ENCODE peak calls at places on chromosomes 7 and 10, in five cellular contexts. One of them, this sample, is unnamed.

GRCh38 chr10:123392182-123392930 is 238.2 kb downstream of the BUB3 start:
- DNase-seq in IMR-90: no peak
- DNase-seq in transverse colon: no peak
- DNase-seq in tibial nerve: no peak
- DNase-seq in sigmoid colon: no peak
- DNase-seq in this sample: no peak

GRCh38 chr7:55121249-55121648 is 102.4 kb downstream of the EGFR start:
- DNase-seq in IMR-90: no peak
- DNase-seq in sigmoid colon: no peak
- DNase-seq in transverse colon: no peak
- DNase-seq in tibial nerve: no peak
- DNase-seq in this sample: no peak

GRCh38 chr7:16739863-16740622 is 13.5 kb upstream of the TSPAN13 start:
- DNase-seq in transverse colon: peak
- DNase-seq in IMR-90: peak
- DNase-seq in sigmoid colon: no peak
- DNase-seq in tibial nerve: no peak
- DNase-seq in this sample: peak

GRCh38 chr7:139876622-139877283 is 47.7 kb downstream of the TBXAS1 start:
- DNase-seq in tibial nerve: no peak
- DNase-seq in transverse colon: no peak
- DNase-seq in IMR-90: peak
- DNase-seq in sigmoid colon: no peak
- DNase-seq in this sample: no peak

GRCh38 chr7:151566897-151567320 is 47.2 kb upstream of the RHEB start:
- DNase-seq in transverse colon: no peak
- DNase-seq in sigmoid colon: peak
- DNase-seq in tibial nerve: no peak
- DNase-seq in IMR-90: peak
- DNase-seq in this sample: no peak

GRCh38 chr10:92177546-92177945 is 113.3 kb downstream of the CPEB3 start:
- DNase-seq in transverse colon: no peak
- DNase-seq in IMR-90: peak
- DNase-seq in sigmoid colon: no peak
- DNase-seq in tibial nerve: no peak
- DNase-seq in this sample: no peak

GRCh38 chr7:81299711-81300110 is 380.9 kb upstream of the SEMA3C start:
- DNase-seq in transverse colon: no peak
- DNase-seq in tibial nerve: no peak
- DNase-seq in IMR-90: peak
- DNase-seq in sigmoid colon: no peak
- DNase-seq in this sample: no peak

GRCh38 chr7:10429516-10429915 is 544.2 kb upstream of the PHF14 start:
- DNase-seq in IMR-90: no peak
- DNase-seq in sigmoid colon: no peak
- DNase-seq in transverse colon: no peak
- DNase-seq in tibial nerve: no peak
- DNase-seq in this sample: no peak

GRCh38 chr10:88769384-88769783 is 9.6 kb downstream of the LIPN start:
- DNase-seq in IMR-90: no peak
- DNase-seq in tibial nerve: no peak
- DNase-seq in transverse colon: no peak
- DNase-seq in sigmoid colon: no peak
- DNase-seq in this sample: no peak

GRCh38 chr7:151430391-151431205 is 9.3 kb downstream of the CRYGN start:
- DNase-seq in transverse colon: no peak
- DNase-seq in sigmoid colon: peak
- DNase-seq in IMR-90: no peak
- DNase-seq in tibial nerve: no peak
- DNase-seq in this sample: no peak

GRCh38 chr10:70048309-70048708 is 4.3 kb upstream of the MACROH2A2 start:
- DNase-seq in sigmoid colon: no peak
- DNase-seq in tibial nerve: no peak
- DNase-seq in IMR-90: no peak
- DNase-seq in transverse colon: no peak
- DNase-seq in this sample: no peak

GRCh38 chr7:43646603-43647313 is 63.9 kb downstream of the STK17A start:
- DNase-seq in transverse colon: no peak
- DNase-seq in IMR-90: peak
- DNase-seq in sigmoid colon: no peak
- DNase-seq in tibial nerve: no peak
- DNase-seq in this sample: peak

GRCh38 chr7:2892571-2892970 is 48.5 kb upstream of the GNA12 start:
- DNase-seq in sigmoid colon: no peak
- DNase-seq in IMR-90: no peak
- DNase-seq in tibial nerve: no peak
- DNase-seq in transverse colon: no peak
- DNase-seq in this sample: no peak

GRCh38 chr10:4283841-4284610 is 499.0 kb upstream of the KLF6 start:
- DNase-seq in IMR-90: peak
- DNase-seq in transverse colon: peak
- DNase-seq in sigmoid colon: peak
- DNase-seq in tibial nerve: peak
- DNase-seq in this sample: no peak

GRCh38 chr10:117424789-117425649 is 49.8 kb upstream of the PDZD8 start:
- DNase-seq in sigmoid colon: no peak
- DNase-seq in transverse colon: no peak
- DNase-seq in tibial nerve: no peak
- DNase-seq in IMR-90: no peak
- DNase-seq in this sample: no peak

GRCh38 chr10:70786799-70787415 is 1.7 kb upstream of the TBATA start:
- DNase-seq in transverse colon: no peak
- DNase-seq in tibial nerve: no peak
- DNase-seq in sigmoid colon: no peak
- DNase-seq in IMR-90: peak
- DNase-seq in this sample: no peak

GRCh38 chr7:45718464-45719330 is 144.5 kb downstream of the ADCY1 start:
- DNase-seq in tibial nerve: peak
- DNase-seq in sigmoid colon: no peak
- DNase-seq in IMR-90: peak
- DNase-seq in transverse colon: no peak
- DNase-seq in this sample: no peak

GRCh38 chr7:1817061-1817712 is 147.1 kb downstream of the ELFN1 start:
- DNase-seq in transverse colon: no peak
- DNase-seq in sigmoid colon: peak
- DNase-seq in IMR-90: no peak
- DNase-seq in tibial nerve: no peak
- DNase-seq in this sample: no peak

GRCh38 chr10:20624642-20625041 is 272.5 kb downstream of the NEBL start:
- DNase-seq in tibial nerve: peak
- DNase-seq in sigmoid colon: peak
- DNase-seq in IMR-90: no peak
- DNase-seq in transverse colon: peak
- DNase-seq in this sample: no peak

GRCh38 chr10:57786331-57786730 is 481.4 kb downstream of the IPMK start:
- DNase-seq in transverse colon: no peak
- DNase-seq in sigmoid colon: no peak
- DNase-seq in IMR-90: no peak
- DNase-seq in tibial nerve: no peak
- DNase-seq in this sample: no peak

GRCh38 chr7:81114682-81115081 is 195.8 kb upstream of the SEMA3C start:
- DNase-seq in transverse colon: no peak
- DNase-seq in sigmoid colon: no peak
- DNase-seq in IMR-90: no peak
- DNase-seq in tibial nerve: no peak
- DNase-seq in this sample: no peak

GRCh38 chr10:53403688-53404087 is 631.1 kb upstream of the MBL2 start:
- DNase-seq in IMR-90: peak
- DNase-seq in sigmoid colon: peak
- DNase-seq in transverse colon: peak
- DNase-seq in tibial nerve: peak
- DNase-seq in this sample: no peak

GRCh38 chr10:103666751-103667150 is 173.2 kb downstream of the NEURL1 start:
- DNase-seq in IMR-90: no peak
- DNase-seq in transverse colon: no peak
- DNase-seq in tibial nerve: no peak
- DNase-seq in sigmoid colon: no peak
- DNase-seq in this sample: no peak

GRCh38 chr10:103666109-103666508 is 172.6 kb downstream of the NEURL1 start:
- DNase-seq in tibial nerve: no peak
- DNase-seq in IMR-90: peak
- DNase-seq in transverse colon: no peak
- DNase-seq in sigmoid colon: no peak
- DNase-seq in this sample: no peak

GRCh38 chr10:103665439-103665838 is 171.9 kb downstream of the NEURL1 start:
- DNase-seq in IMR-90: no peak
- DNase-seq in tibial nerve: no peak
- DNase-seq in sigmoid colon: no peak
- DNase-seq in transverse colon: no peak
- DNase-seq in this sample: no peak

GRCh38 chr10:103668351-103669242 is 175.1 kb downstream of the NEURL1 start:
- DNase-seq in sigmoid colon: peak
- DNase-seq in IMR-90: peak
- DNase-seq in transverse colon: peak
- DNase-seq in tibial nerve: peak
- DNase-seq in this sample: no peak

DNA sequence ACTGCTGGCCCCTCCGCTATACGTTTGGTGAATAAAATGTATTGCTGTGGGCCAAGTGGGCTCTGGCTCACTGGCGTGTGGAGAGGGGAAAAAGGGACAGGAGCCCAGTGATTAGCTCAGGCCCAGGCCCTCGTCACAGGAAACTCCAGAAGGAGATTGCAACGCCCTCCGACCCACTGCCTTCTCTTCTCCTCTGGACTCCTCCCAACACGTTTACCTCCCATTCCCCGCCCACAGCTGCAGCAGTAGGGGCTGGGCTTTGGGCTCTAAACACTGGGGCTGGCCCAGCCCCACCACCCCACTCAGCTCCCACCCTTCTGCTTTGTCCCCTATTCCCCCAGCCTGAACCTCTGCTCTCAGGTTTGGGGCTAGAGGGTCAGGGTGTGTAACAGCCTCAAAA is 173.9 kb downstream of the NEURL1 start:
- DNase-seq in IMR-90: peak
- DNase-seq in tibial nerve: no peak
- DNase-seq in sigmoid colon: no peak
- DNase-seq in transverse colon: peak
- DNase-seq in this sample: no peak
- TF ChIP-seq POLR2A in IMR-90: peak
- TF ChIP-seq POLR2A in tibial nerve: no peak
- TF ChIP-seq POLR2A in sigmoid colon: no peak
- TF ChIP-seq POLR2A in transverse colon: no peak
- TF ChIP-seq POLR2A in this sample: no peak

DNA sequence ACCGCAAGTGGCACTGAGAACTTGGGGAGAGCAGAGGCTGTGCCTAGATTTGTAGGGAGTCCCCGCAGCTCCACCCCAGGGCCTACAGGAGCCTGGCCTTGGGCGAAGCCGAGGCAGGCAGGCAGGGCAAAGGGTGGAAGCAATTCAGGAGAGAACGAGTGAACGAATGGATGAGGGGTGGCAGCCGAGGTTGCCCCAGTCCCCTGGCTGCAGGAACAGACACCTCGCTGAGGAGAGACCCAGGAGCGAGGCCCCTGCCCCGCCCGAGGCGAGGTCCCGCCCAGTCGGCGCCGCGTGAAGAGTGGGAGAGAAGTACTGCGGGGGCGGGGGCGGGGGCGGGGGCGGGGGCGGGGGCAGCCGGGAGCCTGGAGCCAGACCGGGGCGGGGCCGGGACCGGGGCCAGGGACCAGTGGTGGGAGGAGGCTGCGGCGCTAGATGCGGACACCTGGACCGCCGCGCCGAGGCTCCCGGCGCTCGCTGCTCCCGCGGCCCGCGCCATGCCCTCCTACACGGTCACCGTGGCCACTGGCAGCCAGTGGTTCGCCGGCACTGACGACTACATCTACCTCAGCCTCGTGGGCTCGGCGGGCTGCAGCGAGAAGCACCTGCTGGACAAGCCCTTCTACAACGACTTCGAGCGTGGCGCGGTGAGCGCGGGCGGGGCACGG is at the start of gene ALOX5:
- DNase-seq in transverse colon: peak
- DNase-seq in tibial nerve: no peak
- DNase-seq in IMR-90: no peak
- DNase-seq in sigmoid colon: no peak
- DNase-seq in this sample: no peak
- TF ChIP-seq POLR2A in transverse colon: no peak
- TF ChIP-seq POLR2A in tibial nerve: no peak
- TF ChIP-seq POLR2A in IMR-90: no peak
- TF ChIP-seq POLR2A in sigmoid colon: no peak
- TF ChIP-seq POLR2A in this sample: no peak

GRCh38 chr10:43212043-43212721 is 54.7 kb downstream of the RASGEF1A start:
- DNase-seq in sigmoid colon: peak
- DNase-seq in IMR-90: no peak
- DNase-seq in transverse colon: no peak
- DNase-seq in tibial nerve: no peak
- DNase-seq in this sample: no peak
- TF ChIP-seq POLR2A in sigmoid colon: no peak
- TF ChIP-seq POLR2A in IMR-90: no peak
- TF ChIP-seq POLR2A in transverse colon: no peak
- TF ChIP-seq POLR2A in tibial nerve: no peak
- TF ChIP-seq POLR2A in this sample: no peak

DNA sequence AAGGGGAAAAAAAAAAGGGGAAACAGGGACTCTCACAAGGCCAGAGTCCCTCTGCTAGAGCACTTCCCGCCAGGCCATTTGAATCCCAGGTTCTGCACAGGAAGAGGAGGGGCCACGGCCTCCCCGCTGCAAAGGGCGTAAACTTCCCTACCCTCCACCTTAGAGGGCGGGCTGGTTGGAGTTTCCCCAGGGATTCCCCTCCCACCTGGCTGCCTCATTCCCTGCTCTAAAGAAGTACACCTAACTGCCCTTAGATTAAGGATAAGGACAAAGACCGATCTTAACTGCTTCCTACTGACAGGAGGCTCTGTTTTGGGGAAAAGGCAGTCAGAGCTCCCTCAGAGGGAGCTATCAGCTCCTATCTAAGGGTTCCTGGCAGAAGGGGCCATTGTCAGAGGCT is 102.0 kb upstream of the ARMC3 start:
- DNase-seq in transverse colon: peak
- DNase-seq in tibial nerve: no peak
- DNase-seq in IMR-90: no peak
- DNase-seq in sigmoid colon: no peak
- DNase-seq in this sample: no peak
- TF ChIP-seq POLR2A in transverse colon: no peak
- TF ChIP-seq POLR2A in tibial nerve: no peak
- TF ChIP-seq POLR2A in IMR-90: no peak
- TF ChIP-seq POLR2A in sigmoid colon: no peak
- TF ChIP-seq POLR2A in this sample: no peak

GRCh38 chr7:51108134-51108533 is 208.5 kb downstream of the COBL start:
- DNase-seq in IMR-90: no peak
- DNase-seq in transverse colon: no peak
- DNase-seq in sigmoid colon: no peak
- DNase-seq in tibial nerve: no peak
- DNase-seq in this sample: no peak
- TF ChIP-seq POLR2A in IMR-90: no peak
- TF ChIP-seq POLR2A in transverse colon: no peak
- TF ChIP-seq POLR2A in sigmoid colon: no peak
- TF ChIP-seq POLR2A in tibial nerve: no peak
- TF ChIP-seq POLR2A in this sample: no peak

GRCh38 chr7:130912910-130913720 is 179.1 kb upstream of the KLF14 start:
- DNase-seq in IMR-90: peak
- DNase-seq in sigmoid colon: peak
- DNase-seq in transverse colon: peak
- DNase-seq in tibial nerve: peak
- DNase-seq in this sample: peak
- TF ChIP-seq POLR2A in IMR-90: peak
- TF ChIP-seq POLR2A in sigmoid colon: no peak
- TF ChIP-seq POLR2A in transverse colon: peak
- TF ChIP-seq POLR2A in tibial nerve: peak
- TF ChIP-seq POLR2A in this sample: peak